ENCODE peak calls at places on chromosomes 3 and 15, in six cellular contexts. B, A, W, T, J and O are unnamed samples.

GRCh38 chr15:72751751-72752455 is 31.7 kb downstream of the ADPGK start:
- DNase-seq in B (no peak), A (no peak), W (no peak), T (no peak), J (no peak), O (no peak)

GRCh38 chr3:8712871-8713360 is 20.7 kb upstream of the CAV3 start:
- DNase-seq in B (no peak), A (no peak), W (no peak), T (no peak), J (no peak), O (no peak)

GRCh38 chr15:63405159-63405558 is 23.5 kb upstream of the CA12 start:
- DNase-seq in B (no peak), A (no peak), W (no peak), T (no peak), J (no peak), O (no peak)

GRCh38 chr3:150117076-150117475 is 146.4 kb upstream of the PFN2 start:
- DNase-seq in B (no peak), A (no peak), W (no peak), T (no peak), J (no peak), O (no peak)

GRCh38 chr15:100019601-100020000 is 286.4 kb upstream of the LYSMD4 start:
- DNase-seq in B (no peak), A (no peak), W (no peak), T (peak; percentile 79), J (no peak), O (no peak)

GRCh38 chr3:55629432-55629831 is 142.3 kb upstream of the WNT5A start:
- DNase-seq in B (no peak), A (no peak), W (peak; percentile 41), T (no peak), J (peak; percentile 57), O (peak; percentile 83)

GRCh38 chr15:33215941-33216872 is 21.7 kb upstream of the FMN1 start:
- DNase-seq in B (no peak), A (no peak), W (no peak), T (no peak), J (no peak), O (no peak)

GRCh38 chr3:68017069-68017468 is 362.7 kb upstream of the SUCLG2 start:
- DNase-seq in B (no peak), A (no peak), W (no peak), T (no peak), J (no peak), O (no peak)

GRCh38 chr3:64291345-64291744 is 66.1 kb upstream of the PRICKLE2 start:
- DNase-seq in B (no peak), A (no peak), W (no peak), T (peak; percentile 92), J (no peak), O (no peak)

GRCh38 chr3:66655673-66656072 is 154.9 kb upstream of the LRIG1 start:
- DNase-seq in B (peak; percentile 42), A (no peak), W (no peak), T (no peak), J (no peak), O (no peak)

GRCh38 chr15:58677426-58677825 is 72.1 kb downstream of the ADAM10 start:
- DNase-seq in B (no peak), A (no peak), W (no peak), T (no peak), J (no peak), O (no peak)

GRCh38 chr3:192652731-192653130 is 74.6 kb downstream of the FGF12 start:
- DNase-seq in B (no peak), A (no peak), W (no peak), T (no peak), J (no peak), O (no peak)

GRCh38 chr3:98733778-98734281 is 29.3 kb upstream of the ST3GAL6 start:
- DNase-seq in B (peak; percentile 8), A (no peak), W (no peak), T (no peak), J (peak; percentile 46), O (no peak)

GRCh38 chr15:40957581-40958051 is 4.3 kb downstream of the CHAC1 start:
- DNase-seq in B (no peak), A (no peak), W (no peak), T (no peak), J (peak; percentile 76), O (peak; percentile 88)

GRCh38 chr15:63601026-63601726 is 4.0 kb downstream of the FBXL22 start:
- DNase-seq in B (peak; percentile 27), A (peak; percentile 42), W (no peak), T (no peak), J (no peak), O (no peak)

GRCh38 chr3:13021934-13022265 is 51.3 kb downstream of the IQSEC1 start:
- DNase-seq in B (no peak), A (no peak), W (no peak), T (no peak), J (no peak), O (no peak)

GRCh38 chr3:4754180-4755086 is 224.8 kb upstream of the BHLHE40 start:
- DNase-seq in B (no peak), A (no peak), W (no peak), T (no peak), J (no peak), O (no peak)

GRCh38 chr3:48919215-48920138 is 835 bp downstream of the ARIH2 start:
- DNase-seq in B (no peak), A (peak; percentile 50), W (no peak), T (no peak), J (peak; percentile 5), O (peak; percentile 28)

GRCh38 chr3:48723725-48724124 is 6.7 kb upstream of the IP6K2 start:
- DNase-seq in B (no peak), A (no peak), W (no peak), T (no peak), J (peak; percentile 54), O (no peak)

GRCh38 chr15:96047255-96047931 is 283.1 kb upstream of the NR2F2 start:
- DNase-seq in B (no peak), A (no peak), W (no peak), T (no peak), J (no peak), O (no peak)

GRCh38 chr3:168260859-168261258 is 165.1 kb upstream of the GOLIM4 start:
- DNase-seq in B (no peak), A (no peak), W (no peak), T (no peak), J (no peak), O (no peak)

GRCh38 chr3:62073038-62073437 is 300.3 kb downstream of the FEZF2 start:
- DNase-seq in B (no peak), A (no peak), W (no peak), T (no peak), J (no peak), O (no peak)

GRCh38 chr3:195080571-195081141 is 190.3 kb downstream of the XXYLT1 start:
- DNase-seq in B (no peak), A (no peak), W (no peak), T (no peak), J (no peak), O (peak; percentile 50)

GRCh38 chr3:157785071-157785826 is 282.0 kb upstream of the VEPH1 start:
- DNase-seq in B (no peak), A (no peak), W (no peak), T (no peak), J (no peak), O (no peak)

GRCh38 chr15:92887869-92888268 is 12.3 kb upstream of the CHD2 start:
- DNase-seq in B (no peak), A (no peak), W (no peak), T (no peak), J (no peak), O (no peak)

GRCh38 chr15:92891533-92892200 is 8.5 kb upstream of the CHD2 start:
- DNase-seq in B (no peak), A (no peak), W (no peak), T (no peak), J (no peak), O (no peak)

GRCh38 chr15:92892201-92892555 is 7.9 kb upstream of the CHD2 start:
- DNase-seq in B (no peak), A (no peak), W (no peak), T (no peak), J (no peak), O (no peak)

GRCh38 chr15:92886815-92887214 is 13.3 kb upstream of the CHD2 start:
- DNase-seq in B (no peak), A (no peak), W (no peak), T (no peak), J (no peak), O (no peak)

GRCh38 chr15:92889390-92890113 is 10.6 kb upstream of the CHD2 start:
- DNase-seq in B (no peak), A (no peak), W (no peak), T (no peak), J (no peak), O (no peak)
- H3K27me3 ChIP-seq in B (no peaks in the 10 kb centered on the region), A (no peaks in the 10 kb centered on the region), W (no peaks in the 10 kb centered on the region), T (no peaks in the 10 kb centered on the region), J (no peaks in the 10 kb centered on the region), O (no peaks in the 10 kb centered on the region)

DNA sequence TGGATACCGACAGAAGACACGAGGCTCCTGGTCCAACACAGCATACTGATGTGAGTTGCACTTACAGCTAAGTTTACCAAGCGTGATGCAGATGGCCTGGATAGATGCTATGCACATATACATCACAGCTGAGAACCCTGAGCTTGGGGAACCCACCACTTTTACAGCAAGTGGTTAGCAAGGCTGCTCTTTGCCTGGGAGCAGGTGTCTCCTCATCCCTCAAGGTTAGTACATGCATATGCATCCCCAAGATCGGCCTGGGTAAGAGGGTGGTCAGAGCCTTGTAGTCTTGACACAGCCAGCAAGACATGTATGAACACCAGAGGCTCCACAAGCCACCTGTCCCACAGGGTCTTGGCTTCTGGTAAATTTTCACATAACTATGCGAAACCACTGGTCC is 28.3 kb downstream of the LRRC2 start:
- DNase-seq in B (no peak), A (no peak), W (no peak), T (no peak), J (no peak), O (no peak)
- H3K4me3 ChIP-seq in B (no peak overlapping the region), A (no peak overlapping the region), W (no peak overlapping the region), T (no peak overlapping the region), J (no peak overlapping the region), O (no peak overlapping the region)

DNA sequence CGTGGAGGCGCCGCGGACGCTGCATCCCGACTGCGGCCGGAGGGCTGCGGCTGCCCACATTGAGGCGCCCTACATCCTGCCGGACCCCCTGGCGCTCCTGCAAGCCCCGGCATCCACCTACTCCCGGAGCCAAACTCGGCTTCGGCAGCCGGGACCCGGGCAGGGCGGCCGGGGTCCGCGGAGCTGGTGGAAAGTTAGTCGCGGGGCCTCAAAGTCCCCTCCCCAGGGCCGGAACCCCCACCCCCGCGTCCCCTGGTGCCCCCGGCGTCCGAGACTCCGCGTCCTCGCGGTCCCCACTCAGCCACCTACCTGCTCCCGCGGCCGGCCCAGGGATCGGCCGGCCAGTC is 281 bp downstream of the MEGF11 start:
- DNase-seq in B (peak; percentile 41), A (no peak), W (no peak), T (no peak), J (no peak), O (no peak)
- H3K27me3 ChIP-seq in B (peaks cover 62% of the 10 kb centered on the region), A (peaks cover 39% of the 10 kb centered on the region), W (no peaks in the 10 kb centered on the region), T (no peaks in the 10 kb centered on the region), J (peaks cover 3% of the 10 kb centered on the region), O (peaks cover 84% of the 10 kb centered on the region)

DNA sequence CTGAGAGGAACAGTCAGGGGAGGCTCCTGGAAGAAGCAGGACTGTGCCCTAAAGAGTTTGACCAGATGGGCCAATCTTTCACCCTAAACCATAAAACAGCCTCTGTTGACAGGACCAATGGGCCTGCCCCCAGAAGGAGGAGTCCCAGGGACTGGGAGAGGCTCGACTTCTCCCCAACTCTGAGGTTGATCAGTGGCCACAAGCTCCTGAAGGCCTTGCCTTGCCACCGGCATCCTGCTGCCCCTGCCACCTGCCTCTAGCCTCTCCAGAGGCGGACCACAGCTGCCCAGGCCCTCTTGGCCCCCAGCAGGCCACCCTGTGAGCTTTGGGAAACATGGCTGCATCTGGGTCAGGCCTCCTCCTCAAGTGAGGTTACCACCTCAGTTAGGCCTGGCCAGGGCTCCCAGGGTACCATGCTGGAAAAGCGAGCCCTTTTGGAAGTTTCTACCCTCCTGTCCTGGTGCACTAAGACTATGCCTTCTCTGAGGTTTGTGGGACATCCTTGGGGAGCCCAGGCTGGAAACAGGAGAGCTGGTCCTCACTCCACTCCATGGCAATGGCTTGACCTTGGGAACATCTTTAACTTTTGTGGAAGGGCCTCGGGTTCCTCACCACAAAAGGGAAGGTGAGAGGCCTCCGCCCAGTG is 2.9 kb downstream of the VIPR1 start:
- DNase-seq in B (no peak), A (no peak), W (no peak), T (peak; percentile 64), J (no peak), O (peak; percentile 15)
- H3K4me3 ChIP-seq in B (no peak overlapping the region), A (no peak overlapping the region), W (no peak overlapping the region), T (no peak overlapping the region), J (no peak overlapping the region), O (no peak overlapping the region)